ENCODE peak calls at places on chromosomes 3 and 15, in ten cellular contexts. M is NB4, H is A549, K is stomach, P is heart left ventricle, B is endothelial cell of umbilical vein, J is HCT116, N is uterus, Y is ovary, Z is suprapubic skin. L is an unnamed sample.

GRCh38 chr3:133361011-133361410 is 38.8 kb upstream of the BFSP2 start:
- DNase-seq in J (no peak), B (no peak), Z (no peak), N (no peak), P (no peak), Y (no peak), H (no peak), M (no peak), K (no peak), L (no peak)

GRCh38 chr15:54820811-54821210 is 375.9 kb downstream of the RSL24D1 start:
- DNase-seq in Y (no peak), J (no peak), P (peak), H (no peak), M (no peak), N (no peak), Z (no peak), B (no peak), K (no peak), L (no peak)

GRCh38 chr15:44726136-44726535 is 10.2 kb upstream of the TRIM69 start:
- DNase-seq in Y (no peak), N (no peak), P (no peak), M (peak), B (peak), H (no peak), K (no peak), J (no peak), Z (no peak), L (no peak)

GRCh38 chr15:39919740-39920509 is at the start of gene GPR176:
- DNase-seq in K (no peak), B (peak), Z (peak), N (peak), J (no peak), P (peak), H (peak), M (no peak), Y (peak), L (peak)

GRCh38 chr3:115348951-115349745 is 202.1 kb upstream of the ZBTB20 start:
- DNase-seq in P (no peak), Z (no peak), H (no peak), N (no peak), Y (no peak), J (no peak), B (peak), M (no peak), K (no peak), L (no peak)

GRCh38 chr3:119395923-119396358 is 67.5 kb downstream of the TMEM39A start:
- DNase-seq in Z (no peak), H (no peak), P (no peak), Y (no peak), M (no peak), J (no peak), B (no peak), K (no peak), N (no peak), L (no peak)

GRCh38 chr3:4582634-4583033 is 89.5 kb downstream of the ITPR1 start:
- DNase-seq in P (no peak), N (no peak), B (no peak), Y (no peak), Z (no peak), H (no peak), M (no peak), K (no peak), J (no peak), L (no peak)

GRCh38 chr3:81274671-81275070 is 486.8 kb downstream of the GBE1 start:
- DNase-seq in B (no peak), M (no peak), Y (no peak), P (no peak), H (no peak), J (no peak), N (no peak), Z (no peak), K (no peak), L (no peak)

GRCh38 chr3:179706233-179706632 is 53.4 kb downstream of the USP13 start:
- DNase-seq in M (no peak), J (no peak), Y (no peak), H (no peak), B (no peak), Z (no peak), P (no peak), N (no peak), K (no peak), L (no peak)

GRCh38 chr3:96510334-96510733 is 304.1 kb upstream of the EPHA6 start:
- DNase-seq in P (no peak), Y (no peak), H (no peak), J (no peak), B (no peak), K (no peak), M (no peak), N (no peak), Z (no peak), L (no peak)

GRCh38 chr3:197165890-197166289 is 132.5 kb downstream of the DLG1 start:
- DNase-seq in M (no peak), Y (no peak), Z (no peak), H (no peak), J (no peak), B (no peak), N (no peak), K (no peak), P (no peak), L (no peak)

GRCh38 chr3:192817053-192817452 is 89.7 kb upstream of the FGF12 start:
- DNase-seq in K (no peak), Y (no peak), B (no peak), M (no peak), Z (no peak), N (no peak), P (no peak), J (no peak), H (no peak), L (no peak)

GRCh38 chr3:78255403-78255802 is 1215.5 kb downstream of the ROBO2 start:
- DNase-seq in H (no peak), M (no peak), N (no peak), Z (no peak), J (no peak), B (peak), Y (no peak), P (no peak), K (no peak), L (no peak)

GRCh38 chr3:184338538-184338945 is 1.1 kb downstream of the FAM131A start:
- DNase-seq in B (peak), Y (peak), Z (no peak), P (peak), H (no peak), K (peak), J (no peak), M (no peak), N (peak), L (no peak)

GRCh38 chr15:44092221-44092620 is 102.8 kb downstream of the FRMD5 start:
- DNase-seq in K (no peak), Y (no peak), Z (no peak), M (no peak), N (no peak), B (no peak), P (no peak), H (no peak), J (no peak), L (no peak)

GRCh38 chr3:79517766-79518413 is 249.9 kb downstream of the ROBO1 start:
- DNase-seq in P (no peak), Z (no peak), M (peak), H (no peak), K (no peak), Y (no peak), B (peak), J (no peak), N (no peak), L (no peak)

GRCh38 chr3:71050521-71051258 is 532.8 kb downstream of the FOXP1 start:
- DNase-seq in N (no peak), P (no peak), H (no peak), K (no peak), Z (no peak), Y (no peak), M (peak), J (no peak), B (peak), L (no peak)

GRCh38 chr3:190566043-190566933 is 52.4 kb downstream of the IL1RAP start:
- DNase-seq in M (peak), K (peak), Z (peak), Y (peak), J (peak), B (peak), H (peak), P (peak), N (peak), L (peak)

GRCh38 chr15:84598993-84599392 is 1.8 kb upstream of the ZSCAN2 start:
- DNase-seq in P (no peak), H (peak), B (peak), M (peak), Y (peak), N (peak), J (peak), K (peak), Z (no peak), L (no peak)

DNA sequence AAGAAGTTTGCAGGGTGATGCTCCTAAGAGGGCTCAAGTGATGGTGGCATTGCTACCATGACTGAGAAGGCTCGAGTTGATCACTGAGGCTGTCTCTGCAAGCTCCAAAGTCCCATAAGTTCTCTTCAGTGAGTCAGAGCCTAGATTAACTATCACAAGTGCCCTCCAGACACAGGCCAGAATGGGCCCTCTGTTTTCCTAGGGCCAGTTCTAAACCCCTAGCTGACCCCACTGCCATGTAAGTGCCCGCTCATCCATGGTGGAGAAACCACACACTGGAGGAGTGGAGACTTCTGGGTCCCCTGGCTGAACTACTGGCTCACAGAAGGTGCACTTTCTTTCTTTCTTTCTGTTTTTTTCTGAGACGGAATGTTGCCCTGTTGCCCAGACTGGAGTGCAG is 87.6 kb upstream of the WNT5A start:
- DNase-seq in M (no peak), H (no peak), P (no peak), Z (no peak), B (no peak), J (no peak), Y (no peak), N (no peak), K (no peak), L (no peak)
- TF ChIP-seq POLR2A in M (no peak), H (no peak), P (no peak), Z (no peak), B (no peak), J (no peak), Y (no peak), N (no peak), K (no peak), L (no peak)

DNA sequence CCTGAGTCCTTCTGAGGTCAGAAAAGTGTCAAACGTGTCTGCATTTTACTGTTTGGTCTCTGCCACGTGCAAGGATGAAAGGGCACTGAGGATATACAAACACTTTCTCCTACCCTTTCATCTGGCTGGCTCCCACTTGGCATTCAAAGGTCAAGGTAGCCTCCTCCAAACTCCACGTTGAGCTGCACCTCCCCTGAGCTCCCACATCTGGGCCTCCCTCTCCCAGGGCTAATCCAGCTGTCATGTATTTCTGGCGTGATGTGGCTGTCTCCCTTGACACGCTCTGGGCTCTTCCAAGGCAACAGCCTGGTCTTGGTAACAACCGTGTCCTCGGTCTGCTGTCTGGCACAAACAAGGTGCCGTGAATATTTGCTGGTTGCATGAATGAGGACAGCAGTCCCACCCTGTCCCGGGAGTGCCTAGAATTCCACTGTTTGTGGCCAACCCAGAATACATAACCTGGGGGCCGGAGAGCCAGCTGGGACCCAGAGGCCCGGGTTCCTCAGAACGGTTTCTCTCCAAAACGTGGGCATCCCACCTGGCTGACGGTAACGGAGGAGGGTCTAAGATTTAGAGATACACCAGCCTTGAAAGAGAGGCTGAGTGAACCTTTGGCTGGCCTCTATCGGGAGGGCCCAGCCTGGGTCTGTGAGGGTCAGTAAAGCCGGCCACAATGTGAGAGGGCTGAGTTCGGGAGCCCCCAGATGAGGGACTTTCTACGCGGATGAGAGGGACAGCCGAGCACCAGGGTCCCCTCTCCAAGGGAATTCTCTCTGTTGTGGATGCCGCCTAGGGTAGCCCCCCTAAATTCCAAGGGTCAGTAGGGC is 767 bp downstream of the GLT8D1 start:
- DNase-seq in K (no peak), M (peak), Y (peak), P (peak), N (no peak), H (peak), J (no peak), Z (no peak), B (peak), L (no peak)
- TF ChIP-seq POLR2A in K (no peak), M (no peak), Y (no peak), P (no peak), N (no peak), H (no peak), J (no peak), Z (no peak), B (no peak), L (no peak)

GRCh38 chr15:78925956-78926743 is 18.7 kb downstream of the CTSH start:
- DNase-seq in B (no peak), Z (no peak), K (no peak), M (no peak), Y (no peak), H (no peak), J (no peak), N (no peak), P (no peak), L (peak)

GRCh38 chr15:78929536-78930264 is 15.1 kb downstream of the CTSH start:
- DNase-seq in N (no peak), K (no peak), M (no peak), H (no peak), Y (no peak), P (no peak), Z (no peak), J (no peak), B (no peak), L (peak)

GRCh38 chr15:78927077-78927790 is 17.6 kb downstream of the CTSH start:
- DNase-seq in N (no peak), Z (no peak), P (no peak), B (no peak), H (no peak), M (no peak), Y (no peak), K (no peak), J (no peak), L (peak)

GRCh38 chr15:78930577-78931388 is 14.1 kb downstream of the CTSH start:
- DNase-seq in N (no peak), Z (no peak), H (peak), K (no peak), B (peak), M (no peak), P (no peak), Y (no peak), J (peak), L (peak)

DNA sequence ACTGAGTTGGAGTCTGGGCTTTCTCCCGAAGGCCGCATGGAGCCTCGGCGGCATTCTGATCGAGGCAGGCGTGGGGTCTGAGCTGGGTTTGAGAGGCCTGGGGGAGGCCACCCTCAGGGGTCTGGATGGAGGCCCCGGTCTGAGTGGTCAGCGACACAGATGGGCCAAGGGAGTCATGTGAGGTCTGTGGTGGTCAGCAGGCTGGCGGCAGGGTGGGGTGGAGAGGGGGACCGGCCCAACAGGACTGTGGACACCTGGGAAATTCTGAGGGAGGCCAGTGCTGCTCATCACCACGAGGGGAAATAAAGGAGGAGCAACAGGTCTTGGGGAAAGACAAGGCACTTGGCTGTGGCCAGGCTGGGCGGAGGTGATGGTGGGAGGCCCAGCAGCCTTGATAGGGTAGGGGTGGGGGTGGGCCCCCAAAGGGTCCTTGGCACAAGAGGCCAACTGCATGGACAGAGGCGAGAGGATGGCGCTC is 16.2 kb downstream of the CTSH start:
- DNase-seq in B (no peak), K (no peak), P (no peak), N (no peak), J (no peak), M (no peak), H (no peak), Z (no peak), Y (no peak), L (peak)
- TF ChIP-seq POLR2A in B (no peak), K (no peak), P (no peak), N (no peak), J (no peak), M (no peak), H (no peak), Z (no peak), Y (no peak), L (no peak)

DNA sequence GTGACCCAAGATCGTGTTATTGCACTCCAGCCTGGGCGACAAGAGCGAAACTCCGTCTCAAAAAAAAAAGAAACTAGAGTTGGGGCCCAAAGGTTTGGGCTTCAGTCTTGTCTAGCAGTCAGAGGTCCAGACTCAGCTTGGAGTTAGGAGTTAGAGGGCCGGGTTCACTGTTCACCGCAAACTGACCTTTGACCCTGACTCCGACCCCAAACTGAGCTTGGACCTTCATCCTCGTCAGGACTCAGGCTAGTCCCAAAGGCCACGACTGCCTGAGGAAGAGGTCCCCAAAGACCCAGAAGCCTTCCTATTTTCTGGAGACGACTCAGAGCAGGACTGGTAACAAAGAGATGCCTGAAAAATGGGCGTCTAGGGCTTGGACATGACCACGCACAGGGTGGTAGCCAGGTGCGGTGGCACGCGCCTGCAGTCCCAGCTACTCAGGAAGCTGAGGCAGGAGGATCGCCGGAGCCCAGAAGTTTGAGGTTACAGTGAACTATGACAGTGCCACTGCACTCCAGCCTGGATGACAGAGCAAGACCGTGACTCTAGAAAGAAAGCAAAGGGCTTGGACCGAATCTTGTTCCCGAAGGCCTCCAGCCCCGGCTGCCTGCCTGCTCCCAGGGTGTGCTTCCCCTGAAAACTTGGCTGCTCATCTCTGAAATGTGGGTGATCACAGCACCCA is 22.8 kb upstream of the RPL29 start:
- DNase-seq in N (no peak), K (no peak), H (no peak), Z (no peak), B (no peak), P (no peak), Y (no peak), J (no peak), M (no peak), L (no peak)
- TF ChIP-seq POLR2A in N (no peak), K (no peak), H (no peak), Z (no peak), B (no peak), P (no peak), Y (no peak), J (no peak), M (no peak), L (no peak)

DNA sequence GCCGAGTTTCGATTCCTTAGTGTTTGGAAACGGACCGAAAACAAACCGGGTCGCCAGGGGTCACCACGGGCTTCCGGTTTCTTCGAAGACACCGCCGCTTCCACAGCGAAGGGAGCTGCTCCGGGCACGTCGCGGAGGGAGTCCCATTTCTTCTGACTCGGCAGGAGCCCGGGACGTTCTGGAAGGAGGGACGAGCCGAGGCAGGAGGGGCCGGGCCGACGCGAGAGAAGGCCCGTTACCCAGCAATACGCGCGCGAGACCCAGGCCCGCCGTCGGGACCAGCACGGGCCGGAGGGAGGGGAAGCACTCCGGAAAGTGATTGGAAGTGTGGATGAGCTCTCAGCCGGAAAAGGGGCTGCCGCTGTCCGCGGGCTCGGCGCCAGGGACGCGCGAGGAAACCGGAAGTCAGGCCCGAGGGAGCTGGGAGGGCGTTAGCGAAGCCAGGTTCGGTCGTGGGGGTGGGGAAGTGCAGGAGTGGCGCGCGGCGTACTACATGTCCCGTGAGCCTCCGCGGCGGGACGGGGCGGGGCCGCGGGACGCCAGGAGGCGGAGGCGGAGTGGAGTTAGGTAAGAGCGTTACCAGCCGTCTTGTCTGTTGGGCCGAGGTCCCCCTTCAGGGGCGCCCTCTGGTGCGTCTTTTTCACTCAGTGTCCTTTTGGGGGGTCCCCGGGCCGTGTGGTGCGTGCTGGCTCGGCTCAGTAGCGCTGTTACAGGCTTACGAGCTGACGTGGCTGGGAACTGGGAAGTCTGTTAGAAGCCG is at the start of the genes AZI2 and ZCWPW2:
- DNase-seq in K (peak), H (peak), Y (peak), Z (peak), P (peak), J (peak), M (peak), N (peak), B (peak), L (peak)
- TF ChIP-seq POLR2A in K (no peak), H (peak), Y (peak), Z (peak), P (peak), J (peak), M (peak), N (peak), B (no peak), L (no peak)

DNA sequence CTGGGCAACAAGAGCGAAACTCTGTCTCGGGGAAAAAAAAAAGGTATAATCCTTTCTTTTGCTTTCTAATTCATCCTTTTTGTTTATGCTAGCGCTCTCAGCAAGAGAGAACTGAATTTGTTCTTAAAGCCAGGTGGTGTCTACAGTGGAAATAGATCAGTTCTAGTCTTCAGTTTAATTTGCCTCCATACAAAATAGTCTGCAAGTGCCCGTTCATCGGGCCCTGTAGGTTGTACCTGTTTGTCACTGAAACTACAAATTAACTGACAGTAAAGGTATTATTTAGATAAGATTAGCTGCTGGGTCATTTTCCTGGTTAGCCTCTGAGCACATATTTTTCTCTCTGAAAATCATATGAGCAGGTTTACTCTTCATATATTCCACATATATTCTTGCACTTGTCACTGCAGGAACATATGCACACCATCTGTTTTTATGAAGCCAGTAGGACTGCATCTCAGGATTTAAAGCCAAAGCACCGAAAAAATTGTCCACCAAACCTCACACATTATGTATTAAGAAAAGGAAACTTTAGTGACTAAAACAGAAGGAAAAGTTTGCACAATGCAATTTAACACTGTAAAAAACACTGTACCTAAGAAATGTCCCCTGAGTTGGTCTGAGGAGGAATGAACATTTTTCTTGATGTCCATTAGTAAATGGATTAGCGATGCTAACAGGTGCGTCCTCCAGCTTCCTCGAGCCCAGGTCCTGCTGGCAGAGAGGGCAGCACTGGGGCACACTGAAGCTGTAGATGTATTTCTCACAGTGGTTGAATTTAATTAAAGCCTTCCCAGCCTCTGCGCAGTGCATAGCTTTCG is 437 bp downstream of the MKRN2OS start:
- DNase-seq in H (no peak), Y (no peak), P (no peak), B (no peak), J (no peak), N (no peak), M (no peak), K (no peak), Z (no peak), L (no peak)
- TF ChIP-seq POLR2A in H (no peak), Y (no peak), P (no peak), B (no peak), J (no peak), N (no peak), M (no peak), K (no peak), Z (no peak), L (no peak)

L was measured in spleen.